ENCODE peak calls at places on chromosomes 16 and 17, in four cellular contexts. One of them, this sample, is unnamed. For H3K4me1, the result is how much of the 10 kb centered on the place peaks cover.

GRCh38 chr17:44919411-44919810 is 4.1 kb upstream of the GFAP start:
- DNase-seq in stomach: no peak
- DNase-seq in transverse colon: no peak
- DNase-seq in IMR-90: no peak
- DNase-seq in this sample: no peak

GRCh38 chr16:20319406-20319805 is 7.9 kb downstream of the GP2 start:
- DNase-seq in stomach: no peak
- DNase-seq in IMR-90: no peak
- DNase-seq in transverse colon: no peak
- DNase-seq in this sample: no peak

GRCh38 chr17:48023408-48024148 is 14.0 kb downstream of the COPZ2 start:
- DNase-seq in IMR-90: peak
- DNase-seq in transverse colon: peak
- DNase-seq in stomach: peak
- DNase-seq in this sample: peak

GRCh38 chr17:79990051-79990592 is 45.5 kb downstream of the TBC1D16 start:
- DNase-seq in transverse colon: peak
- DNase-seq in stomach: no peak
- DNase-seq in IMR-90: no peak
- DNase-seq in this sample: no peak

GRCh38 chr17:2028737-2029136 is 1.2 kb upstream of the DPH1 start:
- DNase-seq in IMR-90: no peak
- DNase-seq in stomach: no peak
- DNase-seq in transverse colon: no peak
- DNase-seq in this sample: no peak

GRCh38 chr17:8835106-8835505 is 32.4 kb downstream of the PIK3R6 start:
- DNase-seq in transverse colon: no peak
- DNase-seq in IMR-90: no peak
- DNase-seq in stomach: no peak
- DNase-seq in this sample: no peak

GRCh38 chr17:30831257-30831656 is 509 bp upstream of the ATAD5 start:
- DNase-seq in IMR-90: peak
- DNase-seq in transverse colon: no peak
- DNase-seq in stomach: no peak
- DNase-seq in this sample: no peak

GRCh38 chr17:49456172-49456965 is 38.7 kb upstream of the NGFR start:
- DNase-seq in IMR-90: peak
- DNase-seq in stomach: no peak
- DNase-seq in transverse colon: no peak
- DNase-seq in this sample: peak

GRCh38 chr17:55845385-55845784 is 94.5 kb downstream of the PCTP start:
- DNase-seq in transverse colon: peak
- DNase-seq in stomach: peak
- DNase-seq in IMR-90: peak
- DNase-seq in this sample: peak

GRCh38 chr16:50547340-50547865 is 793 bp upstream of the NKD1 start:
- DNase-seq in stomach: peak
- DNase-seq in transverse colon: peak
- DNase-seq in IMR-90: no peak
- DNase-seq in this sample: peak

GRCh38 chr16:60991886-60992285 is 1044.4 kb downstream of the CDH8 start:
- DNase-seq in transverse colon: no peak
- DNase-seq in stomach: no peak
- DNase-seq in IMR-90: no peak
- DNase-seq in this sample: no peak

GRCh38 chr16:80887062-80887461 is 82.7 kb upstream of the CDYL2 start:
- DNase-seq in stomach: no peak
- DNase-seq in IMR-90: no peak
- DNase-seq in transverse colon: peak
- DNase-seq in this sample: no peak

GRCh38 chr17:27981978-27982377 is 60.5 kb upstream of the NLK start:
- DNase-seq in stomach: no peak
- DNase-seq in IMR-90: no peak
- DNase-seq in transverse colon: no peak
- DNase-seq in this sample: no peak

GRCh38 chr17:59619313-59620063 is at the start of gene CLTC:
- DNase-seq in transverse colon: peak
- DNase-seq in IMR-90: peak
- DNase-seq in stomach: peak
- DNase-seq in this sample: peak

GRCh38 chr17:5283531-5284315 is 1.6 kb downstream of the RABEP1 start:
- DNase-seq in stomach: no peak
- DNase-seq in transverse colon: no peak
- DNase-seq in IMR-90: peak
- DNase-seq in this sample: no peak

GRCh38 chr17:7173687-7174602 is 5.2 kb downstream of the ASGR1 start:
- DNase-seq in transverse colon: peak
- DNase-seq in IMR-90: no peak
- DNase-seq in stomach: peak
- DNase-seq in this sample: peak

GRCh38 chr16:28596840-28597691 is at the start of gene SULT1A2:
- DNase-seq in transverse colon: peak
- DNase-seq in stomach: peak
- DNase-seq in IMR-90: no peak
- DNase-seq in this sample: no peak

GRCh38 chr17:10247806-10248334 is 49.5 kb upstream of the GAS7 start:
- DNase-seq in transverse colon: no peak
- DNase-seq in stomach: no peak
- DNase-seq in IMR-90: no peak
- DNase-seq in this sample: no peak

GRCh38 chr16:16991711-16992110 is 479.0 kb downstream of the XYLT1 start:
- DNase-seq in transverse colon: no peak
- DNase-seq in stomach: no peak
- DNase-seq in IMR-90: no peak
- DNase-seq in this sample: no peak

GRCh38 chr16:54425681-54426549 is 139.3 kb upstream of the IRX3 start:
- DNase-seq in stomach: no peak
- DNase-seq in IMR-90: no peak
- DNase-seq in transverse colon: no peak
- DNase-seq in this sample: no peak

GRCh38 chr16:54426550-54426843 is 139.9 kb upstream of the IRX3 start:
- DNase-seq in stomach: no peak
- DNase-seq in IMR-90: no peak
- DNase-seq in transverse colon: no peak
- DNase-seq in this sample: no peak

GRCh38 chr16:54422569-54422978 is 136.0 kb upstream of the IRX3 start:
- DNase-seq in IMR-90: no peak
- DNase-seq in transverse colon: no peak
- DNase-seq in stomach: no peak
- DNase-seq in this sample: no peak

GRCh38 chr16:54424043-54424451 is 137.5 kb upstream of the IRX3 start:
- DNase-seq in IMR-90: no peak
- DNase-seq in stomach: no peak
- DNase-seq in transverse colon: no peak
- DNase-seq in this sample: no peak

GRCh38 chr16:54425068-54425467 is 138.5 kb upstream of the IRX3 start:
- DNase-seq in transverse colon: no peak
- DNase-seq in stomach: no peak
- DNase-seq in IMR-90: no peak
- DNase-seq in this sample: no peak
- H3K27ac ChIP-seq in transverse colon: no peak
- H3K27ac ChIP-seq in stomach: no peak
- H3K27ac ChIP-seq in IMR-90: no peak
- H3K27ac ChIP-seq in this sample: no peak

GRCh38 chr17:75555679-75556153 is 30.2 kb downstream of the LLGL2 start:
- DNase-seq in IMR-90: no peak
- DNase-seq in transverse colon: peak
- DNase-seq in stomach: peak
- DNase-seq in this sample: no peak
- H3K4me1 ChIP-seq in IMR-90: under half
- H3K4me1 ChIP-seq in transverse colon: under half
- H3K4me1 ChIP-seq in stomach: half or more
- H3K4me1 ChIP-seq in this sample: under half

DNA sequence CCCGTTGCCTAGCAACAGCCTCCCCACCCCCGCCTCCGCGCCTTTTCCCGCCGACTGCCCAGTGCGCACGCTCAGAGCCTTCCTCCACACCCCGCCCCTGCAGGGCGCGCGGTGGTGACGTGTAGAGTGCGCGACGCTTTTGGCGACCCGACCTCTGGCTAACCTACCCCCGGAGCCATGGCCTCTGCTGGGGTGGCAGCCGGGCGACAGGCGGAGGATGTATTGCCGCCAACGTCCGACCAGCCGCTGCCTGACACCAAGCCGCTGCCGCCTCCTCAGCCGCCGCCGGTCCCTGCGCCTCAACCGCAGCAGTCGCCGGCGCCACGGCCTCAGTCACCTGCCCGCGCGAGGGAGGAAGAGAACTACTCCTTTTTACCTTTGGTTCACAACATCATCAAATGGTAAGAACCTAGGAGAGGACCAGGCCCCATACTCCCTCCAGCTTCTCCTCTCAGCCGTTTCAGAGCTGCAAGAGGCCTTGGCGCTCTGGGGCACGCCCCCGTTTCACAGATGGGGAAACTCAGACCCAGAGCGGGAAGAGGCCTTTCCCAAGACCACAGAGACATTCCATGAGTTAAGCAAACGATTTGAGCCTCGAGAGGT is at the start of gene MED9:
- DNase-seq in IMR-90: peak
- DNase-seq in transverse colon: peak
- DNase-seq in stomach: peak
- DNase-seq in this sample: peak
- TF ChIP-seq POLR2A in IMR-90: peak
- TF ChIP-seq POLR2A in transverse colon: peak
- TF ChIP-seq POLR2A in stomach: no peak
- TF ChIP-seq POLR2A in this sample: no peak

GRCh38 chr17:41307647-41308046 is 1.5 kb downstream of the KRTAP16-1 start:
- DNase-seq in IMR-90: no peak
- DNase-seq in transverse colon: no peak
- DNase-seq in stomach: no peak
- DNase-seq in this sample: no peak
- H3K27ac ChIP-seq in IMR-90: no peak
- H3K27ac ChIP-seq in transverse colon: no peak
- H3K27ac ChIP-seq in stomach: no peak
- H3K27ac ChIP-seq in this sample: no peak

DNA sequence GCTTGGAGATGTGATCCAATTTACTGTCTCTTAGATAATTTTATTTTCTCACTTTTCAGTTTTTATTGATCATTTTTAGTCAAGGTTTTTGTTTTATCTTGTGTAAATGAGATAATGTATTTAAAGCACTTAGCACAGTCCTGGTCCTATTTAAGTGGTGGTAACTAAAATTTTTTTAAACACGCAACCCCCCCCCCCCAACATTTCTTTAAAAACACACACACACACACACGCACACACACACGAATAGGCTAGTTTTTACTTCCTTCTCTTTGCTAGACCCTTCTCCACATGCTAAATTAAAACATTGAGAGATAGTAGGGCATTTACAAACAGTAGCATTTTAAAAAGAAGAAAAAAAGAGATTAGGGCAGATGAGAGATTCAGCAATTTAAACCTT is 4.9 kb downstream of the NFATC3 start:
- DNase-seq in IMR-90: no peak
- DNase-seq in transverse colon: no peak
- DNase-seq in stomach: no peak
- DNase-seq in this sample: no peak
- H3K4me1 ChIP-seq in IMR-90: under half
- H3K4me1 ChIP-seq in transverse colon: under half
- H3K4me1 ChIP-seq in stomach: half or more
- H3K4me1 ChIP-seq in this sample: under half

GRCh38 chr16:31507929-31508705 is at the start of gene RUSF1:
- DNase-seq in IMR-90: peak
- DNase-seq in stomach: peak
- DNase-seq in transverse colon: peak
- DNase-seq in this sample: peak
- TF ChIP-seq POLR2A in IMR-90: peak
- TF ChIP-seq POLR2A in stomach: no peak
- TF ChIP-seq POLR2A in transverse colon: peak
- TF ChIP-seq POLR2A in this sample: peak

GRCh38 chr16:392450-393027 is 4.5 kb upstream of the NME4 start:
- DNase-seq in stomach: no peak
- DNase-seq in IMR-90: no peak
- DNase-seq in transverse colon: no peak
- DNase-seq in this sample: no peak

GRCh38 chr16:391885-392335 is 5.1 kb upstream of the NME4 start:
- DNase-seq in stomach: peak
- DNase-seq in transverse colon: peak
- DNase-seq in IMR-90: peak
- DNase-seq in this sample: peak

GRCh38 chr16:386641-387156 is 4.9 kb upstream of the PGAP6 start:
- DNase-seq in transverse colon: no peak
- DNase-seq in IMR-90: no peak
- DNase-seq in stomach: no peak
- DNase-seq in this sample: peak

GRCh38 chr16:383326-384020 is 1.7 kb upstream of the PGAP6 start:
- DNase-seq in stomach: peak
- DNase-seq in IMR-90: no peak
- DNase-seq in transverse colon: peak
- DNase-seq in this sample: no peak

DNA sequence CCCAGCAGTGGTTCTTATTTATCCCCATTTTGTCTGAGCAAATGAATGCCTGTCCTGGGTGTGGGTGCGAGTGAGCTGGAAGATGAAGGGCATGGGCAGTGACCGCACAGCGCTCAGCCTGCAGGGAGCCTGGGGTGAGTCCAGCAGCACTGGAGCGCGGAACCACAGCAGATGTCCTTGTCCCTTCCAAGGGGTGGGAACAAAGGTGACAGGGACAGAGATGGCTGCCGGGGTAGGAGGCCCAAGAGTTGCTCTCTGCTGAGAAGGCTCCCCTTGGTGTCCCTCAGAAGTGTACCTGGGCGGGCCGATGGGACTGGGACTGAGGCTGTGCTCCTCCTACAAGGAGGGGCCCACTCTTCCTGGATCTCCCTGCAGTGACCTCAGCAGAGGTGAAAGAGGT is 7.5 kb upstream of the PGAP6 start:
- DNase-seq in transverse colon: no peak
- DNase-seq in stomach: no peak
- DNase-seq in IMR-90: no peak
- DNase-seq in this sample: no peak
- H3K27ac ChIP-seq in transverse colon: no peak
- H3K27ac ChIP-seq in stomach: peak
- H3K27ac ChIP-seq in IMR-90: no peak
- H3K27ac ChIP-seq in this sample: peak

DNA sequence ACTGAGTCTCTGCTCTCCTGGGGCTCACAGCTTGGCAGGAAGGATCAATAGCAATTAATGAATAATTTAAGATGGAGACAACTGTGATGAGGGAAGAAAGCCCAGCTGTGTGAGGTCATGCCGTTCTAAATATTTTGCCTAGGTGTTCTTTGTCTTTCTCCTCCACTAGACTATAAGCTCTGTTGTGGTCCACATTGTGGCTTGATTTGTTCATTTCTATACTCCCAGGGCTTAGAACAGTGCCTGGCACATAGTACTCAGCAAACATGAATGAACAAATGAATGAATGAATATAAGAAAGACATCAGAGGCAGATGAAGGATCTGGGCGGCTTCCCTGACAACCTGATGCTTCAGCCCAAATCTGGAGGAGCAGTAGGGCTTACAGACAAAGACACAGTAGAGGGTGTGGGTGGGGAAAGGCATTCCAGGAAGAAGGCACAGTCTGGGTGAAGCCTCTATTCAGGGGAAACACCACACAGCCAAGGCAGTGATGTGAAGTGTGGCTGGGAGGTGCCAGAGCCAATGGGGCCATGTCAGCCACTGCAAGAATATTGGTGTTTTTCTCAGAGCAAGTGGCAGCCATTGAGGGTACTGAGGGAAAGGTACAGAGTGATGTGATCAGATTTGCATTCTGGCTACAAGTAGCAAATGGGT is 8.3 kb downstream of the CDH13 start:
- DNase-seq in stomach: no peak
- DNase-seq in transverse colon: no peak
- DNase-seq in IMR-90: no peak
- DNase-seq in this sample: no peak
- H3K4me1 ChIP-seq in stomach: under half
- H3K4me1 ChIP-seq in transverse colon: under half
- H3K4me1 ChIP-seq in IMR-90: under half
- H3K4me1 ChIP-seq in this sample: under half

This sample was measured in testis.